ENCODE peak calls at places on chromosomes 13 and 19, in ten cellular contexts. R is activated naive CD8-positive, alpha-beta T cell treated with anti-CD3 and anti-CD28 coated beads for 36 hours; Q is stimulated activated CD4-positive, alpha-beta T cell treated with anti-CD3 and anti-CD28 coated beads, Interleukin-12 subunit alpha, Interleukin-12 subunit beta, amount 100 ng/mL, for 4 hours; B is CD8-positive, alpha-beta T cell; T is NCI-H2171 treated with DMSO at 0.1 percent for 48 hours; X is dorsolateral prefrontal cortex; D is A172; O is SW480; A is LoVo; C is GM20000. M is an unnamed sample.

GRCh38 chr19:43809762-43810696 is 7.8 kb upstream of the LYPD5 start:
- DNase-seq in D (peak), A (peak), C (peak), Q (no peak), X (no peak), T (peak), R (no peak), B (no peak), O (peak), M (no peak)

GRCh38 chr13:31385534-31385933 is 185.8 kb downstream of the B3GLCT start:
- DNase-seq in Q (no peak), D (no peak), B (no peak), T (no peak), A (no peak), O (peak), R (no peak), C (no peak), X (no peak), M (no peak)

GRCh38 chr19:39093761-39094160 is 9.6 kb downstream of the ACP7 start:
- DNase-seq in X (no peak), Q (no peak), B (no peak), O (no peak), C (no peak), A (no peak), T (no peak), R (no peak), D (peak), M (no peak)

GRCh38 chr19:10299545-10300458 is 9.8 kb downstream of the ZGLP1 start:
- DNase-seq in O (no peak), C (no peak), A (no peak), T (peak), R (no peak), Q (no peak), B (no peak), D (no peak), X (no peak), M (no peak)

GRCh38 chr19:12668937-12669271 is 2.3 kb downstream of the WDR83 start:
- DNase-seq in Q (peak), T (peak), X (peak), R (peak), C (no peak), A (peak), D (peak), O (peak), B (peak), M (peak)

GRCh38 chr13:109784590-109785140 is 1.7 kb downstream of the IRS2 start:
- DNase-seq in X (peak), A (no peak), O (peak), B (peak), C (peak), T (peak), Q (peak), R (peak), D (no peak), M (peak)

GRCh38 chr13:46211521-46212351 is at the start of gene LRRC63:
- DNase-seq in T (no peak), R (peak), Q (peak), X (peak), A (peak), B (peak), C (peak), O (peak), D (peak), M (peak)

GRCh38 chr19:51440846-51441409 is 17.3 kb downstream of the SIGLEC8 start:
- DNase-seq in O (peak), Q (peak), A (no peak), X (no peak), R (peak), D (peak), C (no peak), B (no peak), T (no peak), M (no peak)

GRCh38 chr19:41328818-41329220 is 18.8 kb downstream of the CCDC97 start:
- DNase-seq in T (no peak), X (no peak), C (no peak), Q (no peak), B (no peak), O (no peak), R (no peak), D (no peak), A (no peak), M (no peak)

GRCh38 chr19:39186391-39186790 is 10.4 kb upstream of the NCCRP1 start:
- DNase-seq in T (no peak), O (no peak), R (no peak), B (no peak), D (no peak), C (no peak), Q (no peak), A (no peak), X (no peak), M (no peak)

GRCh38 chr13:23621316-23621645 is 51.1 kb downstream of the TNFRSF19 start:
- DNase-seq in X (no peak), T (no peak), B (no peak), A (peak), D (peak), R (no peak), C (no peak), O (peak), Q (no peak), M (no peak)

GRCh38 chr19:55373993-55374757 is 2.5 kb upstream of the TMEM190 start:
- DNase-seq in X (no peak), D (peak), R (no peak), A (no peak), C (no peak), T (no peak), O (peak), Q (no peak), B (no peak), M (no peak)

GRCh38 chr13:41145136-41145908 is 12.7 kb upstream of the KBTBD6 start:
- DNase-seq in O (no peak), D (no peak), C (no peak), X (no peak), T (peak), A (no peak), R (no peak), Q (no peak), B (no peak), M (no peak)

GRCh38 chr19:36972594-36972993 is 56.5 kb downstream of the ZNF568 start:
- DNase-seq in T (no peak), X (peak), Q (no peak), R (no peak), A (no peak), O (no peak), B (no peak), D (no peak), C (no peak), M (no peak)

GRCh38 chr13:98039964-98040363 is 86.5 kb downstream of the IPO5 start:
- DNase-seq in A (no peak), C (no peak), X (no peak), B (no peak), T (no peak), Q (no peak), O (no peak), R (no peak), D (no peak), M (no peak)

GRCh38 chr13:63910406-63910957 is 2494.8 kb upstream of the PCDH20 start:
- DNase-seq in O (no peak), D (no peak), A (no peak), T (no peak), X (no peak), Q (no peak), R (no peak), B (no peak), C (no peak), M (no peak)

GRCh38 chr13:65530688-65531087 is 1699.4 kb downstream of the PCDH9 start:
- DNase-seq in R (no peak), D (no peak), T (no peak), O (no peak), B (no peak), X (no peak), A (no peak), Q (no peak), C (no peak), M (no peak)

GRCh38 chr19:7004313-7004931 is 16.8 kb downstream of the MBD3L2B start:
- DNase-seq in O (peak), T (peak), Q (no peak), C (no peak), D (peak), A (peak), B (no peak), X (no peak), R (peak), M (no peak)

GRCh38 chr13:110391273-110391672 is 84.2 kb downstream of the COL4A2 start:
- DNase-seq in Q (no peak), T (no peak), O (no peak), A (no peak), B (no peak), C (no peak), R (no peak), X (no peak), D (peak), M (no peak)